ENCODE peak calls at places on chromosomes 2 and 18, in five cellular contexts. L is A549, C is PC-3, Y is neural progenitor cell, N is neuronal stem cell. E is an unnamed sample.
A peak's percentile ranks its signal among the peaks of the same experiment; 100 is the strongest.

GRCh38 chr2:240638517-240639160 is 13.4 kb downstream of the GPR35 start:
- DNase-seq in L (no peak), C (no peak), Y (no peak), N (no peak), E (no peak)

GRCh38 chr2:19119326-19120001 is 239.0 kb downstream of the OSR1 start:
- DNase-seq in L (no peak), C (no peak), Y (peak; percentile 33), N (no peak), E (no peak)

GRCh38 chr18:34562252-34562870 is 147.7 kb upstream of the DTNA start:
- DNase-seq in L (no peak), C (no peak), Y (no peak), N (no peak), E (no peak)

GRCh38 chr18:29321561-29321960 is 1144.6 kb upstream of the CDH2 start:
- DNase-seq in L (no peak), C (peak; percentile 68), Y (no peak), N (no peak), E (peak; percentile 6)

GRCh38 chr2:18479901-18480369 is 80.5 kb downstream of the RDH14 start:
- DNase-seq in L (no peak), C (no peak), Y (no peak), N (no peak), E (peak; percentile 49)

GRCh38 chr2:88307817-88308216 is 137.7 kb downstream of the THNSL2 start:
- DNase-seq in L (peak; percentile 18), C (peak; percentile 50), Y (peak; percentile 24), N (no peak), E (peak; percentile 40)

GRCh38 chr2:23385351-23385747 is 370 bp downstream of the KLHL29 start:
- DNase-seq in L (peak; percentile 76), C (peak; percentile 35), Y (peak; percentile 76), N (no peak), E (peak; percentile 80)

GRCh38 chr2:6535572-6535971 is 330.1 kb downstream of the CMPK2 start:
- DNase-seq in L (no peak), C (no peak), Y (peak; percentile 71), N (peak; percentile 30), E (no peak)

GRCh38 chr18:62409821-62410220 is 84.7 kb downstream of the TNFRSF11A start:
- DNase-seq in L (no peak), C (no peak), Y (no peak), N (no peak), E (no peak)

GRCh38 chr2:70684846-70685622 is 83.0 kb downstream of the ADD2 start:
- DNase-seq in L (no peak), C (peak; percentile 7), Y (no peak), N (no peak), E (no peak)

GRCh38 chr2:174138161-174138560 is 110.2 kb downstream of the OLA1 start:
- DNase-seq in L (peak; percentile 7), C (peak; percentile 50), Y (no peak), N (no peak), E (peak; percentile 7)

GRCh38 chr2:102226612-102227351 is 40.0 kb downstream of the IL1RL2 start:
- DNase-seq in L (no peak), C (peak; percentile 45), Y (peak; percentile 1), N (no peak), E (peak; percentile 56)

GRCh38 chr2:222424281-222424728 is at the start of gene SGPP2:
- DNase-seq in L (no peak), C (no peak), Y (peak; percentile 45), N (no peak), E (no peak)

GRCh38 chr2:222424729-222425671 is 657 bp downstream of the SGPP2 start:
- DNase-seq in L (no peak), C (no peak), Y (peak; percentile 44), N (no peak), E (no peak)

GRCh38 chr2:222423632-222424280 is 587 bp upstream of the SGPP2 start:
- DNase-seq in L (no peak), C (no peak), Y (no peak), N (no peak), E (no peak)

GRCh38 chr2:222421626-222422025 is 2.7 kb upstream of the SGPP2 start:
- DNase-seq in L (no peak), C (no peak), Y (no peak), N (no peak), E (no peak)

GRCh38 chr2:222423186-222423585 is 1.2 kb upstream of the SGPP2 start:
- DNase-seq in L (no peak), C (no peak), Y (peak; percentile 10), N (no peak), E (no peak)
- H3K4me2 ChIP-seq in L (no peak overlapping the region), C (no peak overlapping the region), Y (peak overlapping the region; percentile 97), N (no peak overlapping the region), E (no peak overlapping the region)

DNA sequence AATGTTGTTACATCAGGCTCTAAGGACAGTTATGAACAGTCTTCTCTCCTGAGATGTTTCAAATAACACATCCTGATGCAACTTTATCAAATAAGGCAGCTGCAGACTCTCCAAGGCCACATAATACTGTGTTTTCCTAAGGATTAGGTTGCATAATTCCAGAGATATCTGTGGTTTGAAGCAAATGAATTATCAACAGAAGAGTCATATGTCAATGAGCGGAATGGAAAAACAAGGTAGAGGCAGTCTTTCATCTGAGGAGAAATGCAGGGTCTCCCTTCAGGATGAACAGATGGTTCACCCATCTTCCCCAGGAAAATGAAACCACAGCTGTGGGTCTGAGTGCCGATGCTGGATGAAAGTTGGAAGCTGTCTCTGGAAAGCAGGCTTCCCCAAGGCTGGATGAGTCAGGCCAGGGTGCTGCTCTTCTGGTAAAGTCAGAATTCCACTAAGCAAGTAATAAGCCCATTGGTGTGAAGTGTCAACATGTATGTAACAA is 22.2 kb downstream of the LYG1 start:
- DNase-seq in L (no peak), C (peak; percentile 67), Y (no peak), N (no peak), E (peak; percentile 87)
- H3K4me2 ChIP-seq in L (peak overlapping the region; percentile 15), C (peak overlapping the region; percentile 70), Y (no peak overlapping the region), N (no peak overlapping the region), E (peak overlapping the region; percentile 75)

GRCh38 chr2:223047260-223047761 is 4.7 kb upstream of the KCNE4 start:
- DNase-seq in L (no peak), C (no peak), Y (no peak), N (no peak), E (peak; percentile 96)
- H3K4me2 ChIP-seq in L (peak overlapping the region; percentile 68), C (no peak overlapping the region), Y (no peak overlapping the region), N (no peak overlapping the region), E (peak overlapping the region; percentile 82)

DNA sequence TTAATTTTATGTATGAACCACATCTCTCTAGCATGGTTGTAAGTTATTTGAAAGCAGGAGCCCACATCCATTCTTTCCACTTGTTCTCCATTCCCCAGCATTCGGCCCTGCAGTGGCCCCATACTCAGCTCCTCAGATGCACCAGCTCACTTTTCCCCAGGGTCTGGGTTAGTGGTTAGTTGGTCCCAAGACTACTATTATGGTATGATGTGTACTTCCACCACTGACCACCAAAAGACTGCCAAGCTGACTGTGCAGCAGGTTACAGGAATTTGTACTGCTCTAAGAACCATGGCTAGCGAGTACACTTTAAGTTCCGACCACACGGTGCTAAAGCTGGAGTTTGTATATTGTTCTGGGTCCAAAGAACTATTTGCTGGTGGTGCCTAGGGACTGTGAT is 413.6 kb upstream of the TCF4 start:
- DNase-seq in L (no peak), C (no peak), Y (no peak), N (no peak), E (peak; percentile 2)
- H3K4me2 ChIP-seq in L (no peak overlapping the region), C (no peak overlapping the region), Y (no peak overlapping the region), N (no peak overlapping the region), E (no peak overlapping the region)